ENCODE peak calls at places on chromosomes 6 and 20, in seven cellular contexts. P is bronchial epithelial cell, O is suprapubic skin, Q is stomach, K is A673, A is nephron progenitor cell, B is mucosa of descending colon. I is an unnamed sample.

GRCh38 chr20:44392776-44393607 is 37.5 kb downstream of the HNF4A start:
- DNase-seq in B (peak), K (no peak), P (no peak), A (no peak), O (no peak), Q (no peak), I (peak)

GRCh38 chr20:2246081-2246491 is 49.7 kb upstream of the TGM3 start:
- DNase-seq in K (peak), P (no peak), O (no peak), A (peak), Q (no peak), B (no peak), I (no peak)

GRCh38 chr6:53041356-53041755 is 23.8 kb upstream of the FBXO9 start:
- DNase-seq in B (no peak), O (no peak), P (no peak), Q (no peak), K (no peak), A (no peak), I (no peak)

GRCh38 chr6:100230976-100231316 is 233.8 kb downstream of the SIM1 start:
- DNase-seq in A (no peak), B (no peak), O (no peak), Q (no peak), P (peak), K (no peak), I (no peak)

GRCh38 chr20:25676164-25676809 is 20.4 kb downstream of the ZNF337 start:
- DNase-seq in O (no peak), Q (no peak), A (no peak), K (no peak), B (no peak), P (peak), I (no peak)

GRCh38 chr6:123808556-123808955 is 4.9 kb downstream of the NKAIN2 start:
- DNase-seq in A (no peak), O (no peak), P (peak), Q (no peak), B (no peak), K (no peak), I (no peak)

GRCh38 chr6:91697010-91697694 is 1110.3 kb upstream of the MAP3K7 start:
- DNase-seq in P (peak), Q (no peak), A (no peak), O (no peak), K (no peak), B (no peak), I (no peak)

GRCh38 chr20:61909821-61910220 is 155.9 kb downstream of the TAF4 start:
- DNase-seq in Q (no peak), K (no peak), P (no peak), B (peak), A (no peak), O (no peak), I (no peak)

GRCh38 chr20:63501818-63502670 is 3.2 kb upstream of the EEF1A2 start:
- DNase-seq in K (peak), B (peak), O (no peak), Q (no peak), A (no peak), P (peak), I (no peak)

GRCh38 chr6:41439524-41440418 is 104.4 kb downstream of the NCR2 start:
- DNase-seq in Q (no peak), O (no peak), K (no peak), A (no peak), P (no peak), B (no peak), I (no peak)

GRCh38 chr6:36443951-36444428 is 1.2 kb downstream of the KCTD20 start:
- DNase-seq in A (no peak), K (peak), Q (no peak), O (no peak), B (no peak), P (peak), I (no peak)

GRCh38 chr6:44030812-44031454 is 96.3 kb downstream of the MRPL14 start:
- DNase-seq in K (no peak), A (no peak), Q (no peak), P (no peak), O (peak), B (no peak), I (no peak)

GRCh38 chr20:40245829-40246228 is 443.2 kb downstream of the MAFB start:
- DNase-seq in K (no peak), B (no peak), A (no peak), Q (no peak), P (no peak), O (no peak), I (no peak)

GRCh38 chr20:40251284-40251932 is 437.6 kb downstream of the MAFB start:
- DNase-seq in A (peak), K (peak), Q (no peak), B (no peak), P (peak), O (no peak), I (no peak)

GRCh38 chr20:40254023-40254772 is 434.8 kb downstream of the MAFB start:
- DNase-seq in A (no peak), K (peak), B (no peak), Q (no peak), O (no peak), P (no peak), I (no peak)

GRCh38 chr20:40255368-40255767 is 433.7 kb downstream of the MAFB start:
- DNase-seq in O (no peak), Q (no peak), A (no peak), K (no peak), B (no peak), P (no peak), I (no peak)

GRCh38 chr20:40249805-40250204 is 439.2 kb downstream of the MAFB start:
- DNase-seq in A (no peak), K (no peak), P (no peak), O (no peak), B (no peak), Q (no peak), I (no peak)
- TF ChIP-seq CTCF in A (no peak), K (no peak), P (no peak), O (no peak), B (no peak), Q (no peak), I (no peak)

GRCh38 chr6:7264041-7264440 is 49.0 kb downstream of the SSR1 start:
- DNase-seq in O (no peak), K (no peak), A (no peak), B (no peak), P (no peak), Q (peak), I (no peak)

GRCh38 chr6:7262746-7263335 is 50.2 kb downstream of the SSR1 start:
- DNase-seq in P (no peak), O (no peak), K (no peak), Q (no peak), B (no peak), A (no peak), I (no peak)

GRCh38 chr6:7262037-7262461 is 51.0 kb downstream of the SSR1 start:
- DNase-seq in A (peak), Q (no peak), K (no peak), B (peak), P (no peak), O (no peak), I (no peak)

GRCh38 chr6:7260291-7261029 is 52.5 kb downstream of the SSR1 start:
- DNase-seq in P (no peak), O (no peak), A (no peak), B (no peak), K (no peak), Q (no peak), I (no peak)

DNA sequence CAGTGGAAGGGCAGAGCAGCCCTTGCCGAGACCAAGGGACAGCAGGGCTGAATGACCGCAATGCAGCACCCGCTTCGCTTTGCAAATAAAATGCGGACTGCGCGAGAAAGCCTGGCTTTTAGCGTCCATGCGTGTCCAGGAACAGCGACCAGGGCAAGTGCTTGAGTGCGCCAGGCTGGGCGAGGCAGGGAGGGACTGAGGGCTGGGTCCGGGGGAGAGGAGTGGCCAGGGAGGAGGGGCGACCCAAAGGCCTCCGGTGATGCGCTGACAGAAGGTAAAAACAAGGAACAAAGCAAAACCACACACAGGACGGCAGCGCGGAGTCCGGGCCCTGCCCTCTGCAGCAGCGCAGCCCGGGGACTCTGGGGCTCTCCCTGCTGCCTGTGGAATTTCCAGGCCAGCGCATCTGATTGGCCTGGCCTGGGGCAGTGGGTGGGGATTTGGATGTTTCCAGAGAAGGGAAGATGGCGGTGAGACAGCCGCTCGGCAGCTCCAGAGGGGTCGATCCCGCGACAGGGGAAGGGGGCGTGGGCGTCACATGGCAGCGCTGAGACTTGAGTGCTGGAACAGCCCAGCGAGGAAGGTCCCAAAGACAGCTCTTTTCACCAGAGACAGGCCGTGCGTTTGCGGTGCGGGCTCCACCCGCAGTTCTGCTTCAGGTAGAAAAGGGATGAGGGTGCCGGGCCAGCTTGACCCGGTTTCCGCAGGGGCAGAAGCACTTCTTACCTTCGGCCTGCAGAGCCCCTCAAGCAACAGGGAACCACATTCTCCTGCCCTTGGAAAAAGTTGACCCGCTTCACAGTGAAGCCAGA is 51.8 kb downstream of the SSR1 start:
- DNase-seq in A (peak), P (peak), K (peak), B (peak), O (peak), Q (peak), I (no peak)
- TF ChIP-seq CTCF in A (no peak), P (no peak), K (no peak), B (no peak), O (no peak), Q (no peak), I (peak)

GRCh38 chr6:16765235-16765634 is 4.0 kb upstream of the ATXN1 start:
- DNase-seq in O (no peak), K (no peak), P (no peak), A (no peak), B (no peak), Q (no peak), I (no peak)

GRCh38 chr6:16766043-16766521 is 4.8 kb upstream of the ATXN1 start:
- DNase-seq in B (no peak), O (no peak), A (no peak), K (no peak), Q (no peak), P (peak), I (no peak)

GRCh38 chr6:16762547-16763477 is 1.6 kb upstream of the ATXN1 start:
- DNase-seq in B (peak), Q (peak), O (peak), K (peak), A (peak), P (peak), I (no peak)

GRCh38 chr6:16762265-16762546 is 946 bp upstream of the ATXN1 start:
- DNase-seq in O (no peak), P (no peak), B (no peak), K (peak), Q (no peak), A (no peak), I (no peak)

DNA sequence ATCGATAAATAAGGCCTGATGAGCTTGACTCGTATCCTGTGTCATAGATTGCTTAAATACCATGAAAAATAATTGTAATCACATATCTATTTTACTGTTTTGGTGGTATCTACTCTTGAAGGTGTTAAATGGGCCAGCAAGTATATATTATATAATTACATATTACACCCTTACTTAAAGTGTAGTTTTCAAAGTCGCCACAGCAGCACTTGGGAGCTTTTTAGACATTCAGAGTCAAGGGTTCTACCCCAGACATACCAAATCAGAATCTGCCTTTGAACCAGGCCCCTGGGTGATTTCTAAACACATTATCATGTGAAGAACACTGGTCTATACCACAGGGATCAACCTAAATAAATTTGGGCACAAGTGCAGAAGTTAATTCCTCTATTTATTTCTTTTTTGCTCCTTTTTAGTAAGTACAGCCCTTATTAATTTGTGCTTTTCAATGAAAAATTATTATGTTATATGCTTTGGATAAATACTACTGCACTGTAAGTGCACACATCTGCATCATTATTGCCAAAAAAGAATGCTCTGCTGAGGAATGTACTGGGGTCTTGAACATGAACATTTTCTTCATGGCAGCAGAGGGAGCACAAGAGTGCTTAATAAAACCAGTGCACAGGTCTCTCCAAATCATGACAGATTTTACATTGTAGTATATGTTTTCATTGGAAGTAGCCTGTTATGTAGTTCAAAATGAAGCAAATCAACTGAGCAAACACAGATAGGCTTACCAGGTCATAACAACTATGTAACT is 3.1 kb upstream of the ATXN1 start:
- DNase-seq in B (no peak), Q (no peak), K (peak), P (peak), O (no peak), A (no peak), I (no peak)
- TF ChIP-seq CTCF in B (no peak), Q (no peak), K (peak), P (peak), O (no peak), A (peak), I (peak)

GRCh38 chr6:109523478-109523877 is 40.5 kb upstream of the ZBTB24 start:
- DNase-seq in A (no peak), K (no peak), O (no peak), B (no peak), Q (no peak), P (peak), I (no peak)

GRCh38 chr6:109531446-109531845 is 48.4 kb upstream of the ZBTB24 start:
- DNase-seq in K (no peak), B (no peak), Q (no peak), O (no peak), P (no peak), A (no peak), I (no peak)

GRCh38 chr6:109524129-109524528 is 41.1 kb upstream of the ZBTB24 start:
- DNase-seq in K (no peak), Q (no peak), A (no peak), O (no peak), B (no peak), P (no peak), I (no peak)

GRCh38 chr6:109526905-109527628 is 44.0 kb upstream of the ZBTB24 start:
- DNase-seq in O (no peak), A (peak), B (no peak), P (peak), Q (peak), K (peak), I (no peak)

GRCh38 chr6:109527989-109528388 is 45.0 kb upstream of the ZBTB24 start:
- DNase-seq in Q (no peak), B (no peak), O (no peak), K (peak), A (no peak), P (peak), I (no peak)
- TF ChIP-seq CTCF in Q (no peak), B (no peak), O (no peak), K (peak), A (peak), P (no peak), I (peak)

DNA sequence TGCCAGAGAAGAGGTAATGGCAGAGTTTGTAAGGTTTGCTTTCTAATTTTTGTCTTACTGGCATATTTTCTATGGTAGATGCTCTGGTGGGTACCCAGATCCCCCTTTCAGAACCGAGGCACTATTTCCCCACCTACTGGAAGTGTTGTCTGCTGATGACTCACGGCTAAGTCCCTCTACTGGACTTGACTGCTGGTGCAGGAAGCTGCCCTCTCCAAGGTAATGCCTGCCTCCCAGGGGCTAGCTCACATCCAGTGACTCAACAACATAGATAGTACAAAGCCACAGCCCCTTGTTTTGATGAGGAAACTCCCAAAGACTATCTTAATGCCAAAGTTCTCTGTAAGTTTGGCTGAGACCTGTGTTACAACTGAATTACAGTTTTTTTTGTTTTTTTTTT is 285.4 kb upstream of the FLRT3 start:
- DNase-seq in Q (peak), P (peak), O (no peak), A (no peak), B (no peak), K (no peak), I (no peak)
- TF ChIP-seq CTCF in Q (no peak), P (peak), O (no peak), A (no peak), B (no peak), K (no peak), I (no peak)

GRCh38 chr20:37271421-37271768 is 9.8 kb upstream of the GHRH start:
- DNase-seq in Q (no peak), A (no peak), B (no peak), K (no peak), O (no peak), P (no peak), I (no peak)
- TF ChIP-seq CTCF in Q (no peak), A (no peak), B (no peak), K (no peak), O (no peak), P (no peak), I (no peak)

DNA sequence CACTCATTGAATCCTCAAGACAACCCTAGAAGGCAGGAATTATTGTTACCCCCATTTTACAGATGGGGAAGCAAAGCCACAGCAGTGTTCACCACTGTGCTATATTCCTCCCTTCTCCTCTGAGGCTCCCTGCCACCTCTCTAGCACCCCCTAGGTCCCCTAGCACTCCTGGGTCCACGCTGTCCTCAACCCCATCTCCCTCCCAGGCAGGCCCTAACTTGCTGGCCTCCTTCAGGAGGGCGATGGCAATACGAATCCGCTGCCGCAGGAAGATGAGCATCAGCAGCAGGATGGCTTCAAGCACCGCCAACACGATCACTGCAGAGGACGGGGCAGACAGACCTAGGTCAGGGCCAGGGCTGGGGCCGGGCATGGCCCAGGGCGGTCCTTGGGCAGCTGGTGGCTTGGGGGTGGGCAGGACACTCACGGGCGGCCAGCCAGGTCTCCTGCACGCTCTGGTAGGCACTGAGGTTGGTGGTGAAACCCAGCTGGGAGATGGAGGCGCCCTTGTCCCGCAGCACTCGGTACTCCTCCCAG is 7.8 kb upstream of the NEU1 start:
- DNase-seq in K (no peak), B (no peak), A (no peak), O (no peak), P (peak), Q (no peak), I (no peak)
- TF ChIP-seq CTCF in K (no peak), B (no peak), A (no peak), O (no peak), P (no peak), Q (no peak), I (no peak)

GRCh38 chr20:3801846-3802245 is 5.7 kb downstream of the CDC25B start:
- DNase-seq in P (no peak), O (no peak), B (peak), A (no peak), Q (no peak), K (no peak), I (peak)
- TF ChIP-seq CTCF in P (no peak), O (no peak), B (no peak), A (no peak), Q (no peak), K (no peak), I (no peak)

GRCh38 chr20:14948416-14948815 is 611.0 kb upstream of the FLRT3 start:
- DNase-seq in K (no peak), O (no peak), A (no peak), P (peak), B (no peak), Q (no peak), I (no peak)
- TF ChIP-seq CTCF in K (no peak), O (no peak), A (no peak), P (peak), B (no peak), Q (no peak), I (peak)

GRCh38 chr6:95280690-95281273 is 296.6 kb upstream of the MANEA start:
- DNase-seq in P (peak), K (peak), Q (no peak), B (no peak), O (no peak), A (peak), I (no peak)
- TF ChIP-seq CTCF in P (peak), K (peak), Q (no peak), B (no peak), O (no peak), A (peak), I (peak)

I was measured in chondrocyte.